ENCODE peak calls at places on chromosomes 5 and 9, in eight cellular contexts. J is uterus, D is suprapubic skin, X is HCT116, R is GM12892, G is spleen, M is heart left ventricle, A is sigmoid colon. Y is an unnamed sample.

GRCh38 chr5:154779105-154779504 is 23.9 kb downstream of the LARP1 start:
- DNase-seq in J (no peak), D (no peak), X (peak), R (no peak), G (no peak), M (no peak), A (no peak), Y (no peak)

GRCh38 chr9:114216081-114216480 is 60.7 kb downstream of the COL27A1 start:
- DNase-seq in J (peak), D (no peak), X (no peak), R (no peak), G (no peak), M (peak), A (no peak), Y (peak)

GRCh38 chr9:93266521-93267001 is 82.6 kb downstream of the WNK2 start:
- DNase-seq in J (no peak), D (peak), X (no peak), R (no peak), G (peak), M (no peak), A (peak), Y (peak)

GRCh38 chr9:107547303-107547702 is 57.7 kb upstream of the KLF4 start:
- DNase-seq in J (no peak), D (no peak), X (no peak), R (no peak), G (no peak), M (no peak), A (no peak), Y (no peak)

GRCh38 chr9:738209-738915 is 103.1 kb upstream of the DMRT1 start:
- DNase-seq in J (peak), D (no peak), X (peak), R (no peak), G (no peak), M (peak), A (peak), Y (no peak)

GRCh38 chr5:127206320-127207113 is 84.1 kb upstream of the MEGF10 start:
- DNase-seq in J (no peak), D (no peak), X (peak), R (no peak), G (no peak), M (no peak), A (no peak), Y (no peak)

GRCh38 chr9:93422987-93423386 is 28.5 kb upstream of the FAM120A start:
- DNase-seq in J (no peak), D (no peak), X (no peak), R (no peak), G (no peak), M (no peak), A (no peak), Y (no peak)

GRCh38 chr5:37660319-37660718 is 179.5 kb downstream of the GDNF start:
- DNase-seq in J (no peak), D (no peak), X (no peak), R (no peak), G (no peak), M (no peak), A (no peak), Y (no peak)

GRCh38 chr9:116162241-116162781 is 8.7 kb downstream of the PAPPA start:
- DNase-seq in J (no peak), D (no peak), X (no peak), R (no peak), G (no peak), M (no peak), A (no peak), Y (no peak)

GRCh38 chr5:34500236-34500836 is 155.8 kb upstream of the RAI14 start:
- DNase-seq in J (no peak), D (no peak), X (no peak), R (no peak), G (no peak), M (no peak), A (no peak), Y (no peak)

GRCh38 chr5:124634820-124635323 is 111.6 kb downstream of the ZNF608 start:
- DNase-seq in J (no peak), D (no peak), X (no peak), R (no peak), G (no peak), M (no peak), A (no peak), Y (no peak)

GRCh38 chr5:6905883-6906282 is 192.7 kb downstream of the TENT4A start:
- DNase-seq in J (no peak), D (no peak), X (no peak), R (no peak), G (no peak), M (peak), A (no peak), Y (no peak)

GRCh38 chr5:150398432-150399157 is 14.1 kb downstream of the CD74 start:
- DNase-seq in J (no peak), D (no peak), X (no peak), R (peak), G (peak), M (peak), A (no peak), Y (no peak)

GRCh38 chr9:86354048-86354881 is at the start of gene TUT7:
- DNase-seq in J (peak), D (peak), X (peak), R (peak), G (peak), M (peak), A (peak), Y (peak)
- TF ChIP-seq POLR2A in J (peak), D (peak), X (peak), R (peak), G (peak), M (no peak), A (peak), Y (peak)

DNA sequence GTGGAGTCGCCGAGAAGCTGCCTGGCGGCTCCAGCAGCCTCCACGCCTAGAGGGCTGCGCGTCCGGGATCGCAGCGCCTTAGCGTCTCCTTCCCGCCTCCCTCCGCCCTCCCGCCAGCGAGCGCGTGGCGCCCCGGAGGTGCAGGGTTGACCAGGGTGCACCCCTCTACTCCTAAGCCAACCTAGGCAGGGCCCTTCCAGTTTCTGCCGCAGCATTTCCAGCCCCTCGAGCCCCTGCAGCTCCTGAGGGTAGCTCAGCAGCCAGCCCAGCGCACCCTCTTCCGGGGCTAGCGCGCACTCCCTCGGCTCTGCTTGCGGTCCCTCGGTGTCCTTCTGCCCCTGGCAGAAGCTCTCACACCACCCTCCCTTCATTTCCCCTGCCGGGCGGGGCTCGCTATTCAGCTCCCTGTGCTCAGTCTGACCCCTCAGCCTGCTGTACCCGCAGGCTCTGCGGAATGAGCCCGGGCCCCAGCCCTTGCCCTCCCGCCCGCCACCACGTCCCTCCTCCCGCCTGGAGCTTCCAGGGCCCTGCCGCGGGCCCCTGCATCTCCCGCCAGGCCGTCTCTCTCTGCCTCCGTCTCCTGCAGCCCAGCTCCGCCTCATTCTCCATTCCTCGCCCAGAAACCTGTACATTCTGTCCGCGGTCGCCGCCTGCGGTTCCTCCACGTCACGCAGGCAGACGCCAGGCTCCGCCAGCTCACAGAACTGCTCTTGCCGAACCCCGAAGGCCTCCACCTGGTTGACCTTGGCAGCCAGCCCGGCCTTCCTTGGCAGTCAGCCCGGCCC is 61.8 kb downstream of the SPATA31C2 start:
- DNase-seq in J (peak), D (peak), X (peak), R (no peak), G (peak), M (peak), A (peak), Y (peak)
- TF ChIP-seq POLR2A in J (peak), D (no peak), X (no peak), R (no peak), G (no peak), M (no peak), A (no peak), Y (no peak)

GRCh38 chr5:10162468-10162867 is 87.2 kb downstream of the ATPSCKMT start:
- DNase-seq in J (no peak), D (no peak), X (no peak), R (no peak), G (no peak), M (no peak), A (no peak), Y (no peak)
- TF ChIP-seq POLR2A in J (no peak), D (no peak), X (no peak), R (no peak), G (no peak), M (no peak), A (no peak), Y (no peak)

GRCh38 chr5:43555895-43556606 is 826 bp downstream of the PAIP1 start:
- DNase-seq in J (peak), D (peak), X (peak), R (peak), G (peak), M (peak), A (peak), Y (peak)
- TF ChIP-seq POLR2A in J (no peak), D (no peak), X (no peak), R (no peak), G (no peak), M (no peak), A (peak), Y (no peak)

GRCh38 chr9:109314011-109314531 is 6.8 kb downstream of the EPB41L4B start:
- DNase-seq in J (no peak), D (no peak), X (no peak), R (no peak), G (no peak), M (peak), A (no peak), Y (no peak)
- TF ChIP-seq POLR2A in J (no peak), D (no peak), X (no peak), R (no peak), G (no peak), M (no peak), A (no peak), Y (no peak)

DNA sequence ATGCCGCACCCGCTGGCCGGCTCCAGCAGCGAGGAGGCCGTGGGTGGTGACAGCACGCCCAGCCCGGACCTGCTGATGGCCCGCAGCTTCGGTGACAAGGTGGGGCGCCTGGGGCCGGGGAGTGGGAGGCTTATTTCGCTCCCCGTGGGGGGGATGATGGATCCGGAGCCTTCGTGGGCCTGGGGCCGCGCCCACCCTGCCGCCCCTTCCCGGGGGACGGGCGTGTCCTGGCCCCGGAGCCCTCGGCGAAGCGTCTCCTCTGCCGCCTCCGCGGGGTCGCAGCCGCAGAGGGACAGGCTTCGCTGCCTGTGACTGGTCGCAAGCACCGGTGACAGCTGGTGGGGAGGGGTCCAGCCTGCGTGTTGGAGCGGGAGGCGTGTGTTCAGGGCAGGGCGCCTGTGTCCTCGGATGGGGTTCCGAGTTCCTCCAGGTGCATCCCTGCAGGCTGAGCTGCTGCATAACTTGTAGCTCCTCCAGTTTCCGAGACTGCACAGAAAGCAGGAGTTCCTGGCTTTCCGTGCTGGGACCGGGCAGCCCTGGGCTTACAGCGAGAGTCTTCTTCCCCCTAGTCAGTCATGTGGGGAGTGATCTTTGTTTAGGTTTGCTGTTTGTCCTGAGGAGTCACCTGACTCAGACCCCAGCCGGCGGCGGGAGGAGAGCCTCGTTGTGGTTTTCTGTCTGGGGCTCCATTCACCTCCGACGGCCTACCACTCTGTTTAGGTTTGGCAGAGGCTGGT is 667 bp downstream of the SNX30 start:
- DNase-seq in J (peak), D (peak), X (no peak), R (peak), G (no peak), M (peak), A (peak), Y (peak)
- TF ChIP-seq POLR2A in J (no peak), D (no peak), X (no peak), R (no peak), G (no peak), M (no peak), A (no peak), Y (no peak)

Y was measured in breast epithelium.